ENCODE peak calls at places on chromosomes 4 and X, in seven cellular contexts. E is esophagus squamous epithelium, D is fibroblast of lung, H is OCI-LY7, N is uterus, W is gastrocnemius medialis, J is HCT116. F is an unnamed sample. For H3K9me3, the result is how much of the 10 kb centered on the place peaks cover.

GRCh38 chr4:158823461-158823873 is 54.6 kb downstream of the FNIP2 start:
- DNase-seq in D (peak), W (peak), H (no peak), E (no peak), J (no peak), N (no peak), F (peak)

GRCh38 chr4:112752061-112752460 is 115.1 kb downstream of the LARP7 start:
- DNase-seq in D (no peak), E (no peak), N (no peak), J (no peak), W (no peak), H (no peak), F (no peak)

GRCh38 chr4:123232439-123232838 is 164.2 kb upstream of the SPRY1 start:
- DNase-seq in H (no peak), N (no peak), E (no peak), W (no peak), D (peak), J (no peak), F (no peak)

GRCh38 chrX:675279-675886 is 44.8 kb downstream of the SHOX start:
- DNase-seq in D (no peak), E (no peak), H (no peak), W (no peak), N (no peak), J (no peak), F (no peak)

GRCh38 chrX:69305333-69306062 is 140.2 kb upstream of the PJA1 start:
- DNase-seq in W (no peak), N (no peak), H (no peak), D (no peak), J (no peak), E (no peak), F (no peak)

GRCh38 chr4:8910822-8911310 is 39.2 kb upstream of the HMX1 start:
- DNase-seq in H (no peak), E (no peak), N (no peak), D (no peak), W (no peak), J (no peak), F (no peak)

GRCh38 chrX:42678133-42678532 is 99.8 kb downstream of the PPP1R2C start:
- DNase-seq in H (peak), D (peak), W (no peak), E (no peak), J (no peak), N (no peak), F (no peak)

GRCh38 chr4:1449833-1450741 is 43.8 kb upstream of the NKX1-1 start:
- DNase-seq in H (no peak), W (no peak), J (no peak), E (no peak), N (no peak), D (no peak), F (peak)

GRCh38 chr4:123974419-123975105 is 578.0 kb downstream of the SPRY1 start:
- DNase-seq in J (no peak), H (no peak), N (no peak), W (no peak), D (peak), E (no peak), F (no peak)

GRCh38 chrX:64394059-64394873 is 986 bp downstream of the MTMR8 start:
- DNase-seq in J (no peak), H (no peak), N (no peak), W (no peak), D (no peak), E (no peak), F (no peak)
- H3K4me3 ChIP-seq in J (peak), H (peak), N (peak), W (peak), D (peak), E (peak), F (peak)

GRCh38 chr4:71346710-71347109 is 7.9 kb downstream of the SLC4A4 start:
- DNase-seq in E (no peak), H (no peak), D (no peak), J (no peak), W (no peak), N (no peak), F (no peak)
- H3K9me3 ChIP-seq in E (under half), H (under half), D (under half), J (under half), W (under half), N (under half), F (under half)

GRCh38 chr4:3855646-3856045 is 89.5 kb downstream of the ADRA2C start:
- DNase-seq in W (no peak), H (no peak), E (no peak), D (no peak), J (no peak), N (no peak), F (no peak)
- H3K4me3 ChIP-seq in W (no peak), H (no peak), E (no peak), D (no peak), J (no peak), N (no peak), F (no peak)

GRCh38 chr4:110633358-110634319 is 10.8 kb upstream of the PITX2 start:
- DNase-seq in J (no peak), E (no peak), W (no peak), N (no peak), H (no peak), D (no peak), F (no peak)
- H3K9me3 ChIP-seq in J (under half), E (under half), W (under half), N (under half), H (under half), D (under half), F (under half)

GRCh38 chr4:163143532-163143931 is 23.2 kb downstream of the NAF1 start:
- DNase-seq in J (no peak), D (no peak), N (no peak), H (no peak), E (no peak), W (no peak), F (no peak)
- H3K4me3 ChIP-seq in J (no peak), D (no peak), N (no peak), H (no peak), E (no peak), W (no peak), F (no peak)

DNA sequence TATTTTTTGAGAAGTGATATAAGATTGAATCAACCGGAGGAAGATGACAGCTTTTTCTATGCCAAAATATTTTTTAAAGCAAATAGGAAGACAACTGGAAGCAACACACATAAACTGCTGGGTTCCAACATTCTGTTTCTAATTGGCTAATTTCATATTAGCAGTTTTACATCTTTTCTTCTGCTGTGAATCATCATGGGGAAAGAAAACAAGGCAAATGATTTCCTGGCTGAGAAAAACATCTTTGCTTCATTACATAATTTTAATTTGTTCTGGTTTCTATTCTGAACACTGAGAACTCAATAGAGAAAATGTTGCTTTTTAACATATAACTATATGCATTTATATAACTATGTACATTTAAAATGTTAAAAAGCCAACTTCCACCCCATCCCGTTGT is 2518.5 kb downstream of the ARAP2 start:
- DNase-seq in H (no peak), W (no peak), D (no peak), J (no peak), N (no peak), E (no peak), F (no peak)
- H3K9me3 ChIP-seq in H (under half), W (under half), D (under half), J (under half), N (under half), E (under half), F (under half)

GRCh38 chr4:81468685-81469084 is 3.0 kb downstream of the RASGEF1B start:
- DNase-seq in H (no peak), W (no peak), J (no peak), N (no peak), E (no peak), D (no peak), F (no peak)
- H3K4me3 ChIP-seq in H (no peak), W (no peak), J (no peak), N (no peak), E (no peak), D (no peak), F (no peak)

GRCh38 chrX:72001906-72002305 is 91.3 kb downstream of the NHSL2 start:
- DNase-seq in H (no peak), W (no peak), D (no peak), N (no peak), J (no peak), E (no peak), F (no peak)
- H3K9me3 ChIP-seq in H (under half), W (under half), D (under half), N (under half), J (under half), E (under half), F (under half)

GRCh38 chr4:3389186-3389878 is 52.4 kb upstream of the HGFAC start:
- DNase-seq in E (no peak), D (no peak), N (no peak), W (no peak), J (no peak), H (no peak), F (no peak)
- H3K4me3 ChIP-seq in E (peak), D (peak), N (no peak), W (peak), J (no peak), H (no peak), F (peak)